ENCODE peak calls at places on chromosomes 13 and 19, in seven cellular contexts. One of them, this sample, is unnamed.

GRCh38 chr19:24052811-24053210 is 34.2 kb upstream of the ZNF254 start:
- DNase-seq in neural crest cell: no peak
- DNase-seq in activated CD4-positive, alpha-beta T cell treated with anti-CD3 and anti-CD28 coated beads, Interleukin-2, amount 50 U/mL, for 1 hour: no peak
- DNase-seq in fibroblast of lung: peak
- DNase-seq in stimulated activated CD8-positive, alpha-beta memory T cell treated with anti-CD3 and anti-CD28 coated beads, Interleukin-7, amount 100 ng/mL, for 1 hour: no peak
- DNase-seq in naive B cell: no peak
- DNase-seq in stimulated activated CD4-positive, alpha-beta T cell treated with anti-CD3 and anti-CD28 coated beads, TNF-alpha, amount 100 ng/mL, for 4 hours: no peak
- DNase-seq in this sample: no peak

GRCh38 chr19:39179754-39180153 is 17.0 kb upstream of the NCCRP1 start:
- DNase-seq in neural crest cell: no peak
- DNase-seq in activated CD4-positive, alpha-beta T cell treated with anti-CD3 and anti-CD28 coated beads, Interleukin-2, amount 50 U/mL, for 1 hour: no peak
- DNase-seq in fibroblast of lung: no peak
- DNase-seq in stimulated activated CD8-positive, alpha-beta memory T cell treated with anti-CD3 and anti-CD28 coated beads, Interleukin-7, amount 100 ng/mL, for 1 hour: no peak
- DNase-seq in naive B cell: no peak
- DNase-seq in stimulated activated CD4-positive, alpha-beta T cell treated with anti-CD3 and anti-CD28 coated beads, TNF-alpha, amount 100 ng/mL, for 4 hours: no peak
- DNase-seq in this sample: no peak

GRCh38 chr19:28977826-28978225 is 235.1 kb downstream of the UQCRFS1 start:
- DNase-seq in neural crest cell: no peak
- DNase-seq in activated CD4-positive, alpha-beta T cell treated with anti-CD3 and anti-CD28 coated beads, Interleukin-2, amount 50 U/mL, for 1 hour: no peak
- DNase-seq in fibroblast of lung: no peak
- DNase-seq in stimulated activated CD8-positive, alpha-beta memory T cell treated with anti-CD3 and anti-CD28 coated beads, Interleukin-7, amount 100 ng/mL, for 1 hour: no peak
- DNase-seq in naive B cell: no peak
- DNase-seq in stimulated activated CD4-positive, alpha-beta T cell treated with anti-CD3 and anti-CD28 coated beads, TNF-alpha, amount 100 ng/mL, for 4 hours: no peak
- DNase-seq in this sample: no peak

GRCh38 chr19:7533281-7533819 is 2.2 kb upstream of the PNPLA6 start:
- DNase-seq in neural crest cell: no peak
- DNase-seq in activated CD4-positive, alpha-beta T cell treated with anti-CD3 and anti-CD28 coated beads, Interleukin-2, amount 50 U/mL, for 1 hour: no peak
- DNase-seq in fibroblast of lung: peak
- DNase-seq in stimulated activated CD8-positive, alpha-beta memory T cell treated with anti-CD3 and anti-CD28 coated beads, Interleukin-7, amount 100 ng/mL, for 1 hour: no peak
- DNase-seq in naive B cell: no peak
- DNase-seq in stimulated activated CD4-positive, alpha-beta T cell treated with anti-CD3 and anti-CD28 coated beads, TNF-alpha, amount 100 ng/mL, for 4 hours: no peak
- DNase-seq in this sample: no peak

GRCh38 chr19:35288843-35289355 is 3.1 kb upstream of the MAG start:
- DNase-seq in neural crest cell: no peak
- DNase-seq in activated CD4-positive, alpha-beta T cell treated with anti-CD3 and anti-CD28 coated beads, Interleukin-2, amount 50 U/mL, for 1 hour: no peak
- DNase-seq in fibroblast of lung: no peak
- DNase-seq in stimulated activated CD8-positive, alpha-beta memory T cell treated with anti-CD3 and anti-CD28 coated beads, Interleukin-7, amount 100 ng/mL, for 1 hour: no peak
- DNase-seq in naive B cell: no peak
- DNase-seq in stimulated activated CD4-positive, alpha-beta T cell treated with anti-CD3 and anti-CD28 coated beads, TNF-alpha, amount 100 ng/mL, for 4 hours: no peak
- DNase-seq in this sample: no peak

GRCh38 chr13:87123987-87124784 is 547.0 kb upstream of the SLITRK5 start:
- DNase-seq in neural crest cell: no peak
- DNase-seq in activated CD4-positive, alpha-beta T cell treated with anti-CD3 and anti-CD28 coated beads, Interleukin-2, amount 50 U/mL, for 1 hour: no peak
- DNase-seq in fibroblast of lung: peak
- DNase-seq in stimulated activated CD8-positive, alpha-beta memory T cell treated with anti-CD3 and anti-CD28 coated beads, Interleukin-7, amount 100 ng/mL, for 1 hour: no peak
- DNase-seq in naive B cell: no peak
- DNase-seq in stimulated activated CD4-positive, alpha-beta T cell treated with anti-CD3 and anti-CD28 coated beads, TNF-alpha, amount 100 ng/mL, for 4 hours: no peak
- DNase-seq in this sample: peak

GRCh38 chr19:18868380-18869230 is 27.4 kb downstream of the CERS1 start:
- DNase-seq in neural crest cell: no peak
- DNase-seq in activated CD4-positive, alpha-beta T cell treated with anti-CD3 and anti-CD28 coated beads, Interleukin-2, amount 50 U/mL, for 1 hour: no peak
- DNase-seq in fibroblast of lung: peak
- DNase-seq in stimulated activated CD8-positive, alpha-beta memory T cell treated with anti-CD3 and anti-CD28 coated beads, Interleukin-7, amount 100 ng/mL, for 1 hour: no peak
- DNase-seq in naive B cell: no peak
- DNase-seq in stimulated activated CD4-positive, alpha-beta T cell treated with anti-CD3 and anti-CD28 coated beads, TNF-alpha, amount 100 ng/mL, for 4 hours: no peak
- DNase-seq in this sample: no peak

GRCh38 chr13:76954568-76954967 is 6.3 kb downstream of the ACOD1 start:
- DNase-seq in neural crest cell: no peak
- DNase-seq in activated CD4-positive, alpha-beta T cell treated with anti-CD3 and anti-CD28 coated beads, Interleukin-2, amount 50 U/mL, for 1 hour: no peak
- DNase-seq in fibroblast of lung: no peak
- DNase-seq in stimulated activated CD8-positive, alpha-beta memory T cell treated with anti-CD3 and anti-CD28 coated beads, Interleukin-7, amount 100 ng/mL, for 1 hour: no peak
- DNase-seq in naive B cell: no peak
- DNase-seq in stimulated activated CD4-positive, alpha-beta T cell treated with anti-CD3 and anti-CD28 coated beads, TNF-alpha, amount 100 ng/mL, for 4 hours: no peak
- DNase-seq in this sample: no peak

GRCh38 chr19:51439021-51439465 is 19.2 kb downstream of the SIGLEC8 start:
- DNase-seq in neural crest cell: no peak
- DNase-seq in activated CD4-positive, alpha-beta T cell treated with anti-CD3 and anti-CD28 coated beads, Interleukin-2, amount 50 U/mL, for 1 hour: peak
- DNase-seq in fibroblast of lung: peak
- DNase-seq in stimulated activated CD8-positive, alpha-beta memory T cell treated with anti-CD3 and anti-CD28 coated beads, Interleukin-7, amount 100 ng/mL, for 1 hour: no peak
- DNase-seq in naive B cell: peak
- DNase-seq in stimulated activated CD4-positive, alpha-beta T cell treated with anti-CD3 and anti-CD28 coated beads, TNF-alpha, amount 100 ng/mL, for 4 hours: no peak
- DNase-seq in this sample: no peak

GRCh38 chr13:28493740-28494536 is 990 bp downstream of the FLT1 start:
- DNase-seq in neural crest cell: no peak
- DNase-seq in activated CD4-positive, alpha-beta T cell treated with anti-CD3 and anti-CD28 coated beads, Interleukin-2, amount 50 U/mL, for 1 hour: no peak
- DNase-seq in fibroblast of lung: no peak
- DNase-seq in stimulated activated CD8-positive, alpha-beta memory T cell treated with anti-CD3 and anti-CD28 coated beads, Interleukin-7, amount 100 ng/mL, for 1 hour: no peak
- DNase-seq in naive B cell: peak
- DNase-seq in stimulated activated CD4-positive, alpha-beta T cell treated with anti-CD3 and anti-CD28 coated beads, TNF-alpha, amount 100 ng/mL, for 4 hours: no peak
- DNase-seq in this sample: no peak

GRCh38 chr19:56341948-56342347 is 27.3 kb upstream of the ZSCAN5A start:
- DNase-seq in neural crest cell: no peak
- DNase-seq in activated CD4-positive, alpha-beta T cell treated with anti-CD3 and anti-CD28 coated beads, Interleukin-2, amount 50 U/mL, for 1 hour: no peak
- DNase-seq in fibroblast of lung: no peak
- DNase-seq in stimulated activated CD8-positive, alpha-beta memory T cell treated with anti-CD3 and anti-CD28 coated beads, Interleukin-7, amount 100 ng/mL, for 1 hour: no peak
- DNase-seq in naive B cell: no peak
- DNase-seq in stimulated activated CD4-positive, alpha-beta T cell treated with anti-CD3 and anti-CD28 coated beads, TNF-alpha, amount 100 ng/mL, for 4 hours: no peak
- DNase-seq in this sample: no peak

GRCh38 chr13:46403851-46404731 is 17.0 kb upstream of the RUBCNL start:
- DNase-seq in neural crest cell: no peak
- DNase-seq in activated CD4-positive, alpha-beta T cell treated with anti-CD3 and anti-CD28 coated beads, Interleukin-2, amount 50 U/mL, for 1 hour: no peak
- DNase-seq in fibroblast of lung: no peak
- DNase-seq in stimulated activated CD8-positive, alpha-beta memory T cell treated with anti-CD3 and anti-CD28 coated beads, Interleukin-7, amount 100 ng/mL, for 1 hour: no peak
- DNase-seq in naive B cell: no peak
- DNase-seq in stimulated activated CD4-positive, alpha-beta T cell treated with anti-CD3 and anti-CD28 coated beads, TNF-alpha, amount 100 ng/mL, for 4 hours: no peak
- DNase-seq in this sample: no peak

GRCh38 chr13:113955691-113956090 is 18.2 kb downstream of the C13orf46 start:
- DNase-seq in neural crest cell: no peak
- DNase-seq in activated CD4-positive, alpha-beta T cell treated with anti-CD3 and anti-CD28 coated beads, Interleukin-2, amount 50 U/mL, for 1 hour: no peak
- DNase-seq in fibroblast of lung: no peak
- DNase-seq in stimulated activated CD8-positive, alpha-beta memory T cell treated with anti-CD3 and anti-CD28 coated beads, Interleukin-7, amount 100 ng/mL, for 1 hour: no peak
- DNase-seq in naive B cell: no peak
- DNase-seq in stimulated activated CD4-positive, alpha-beta T cell treated with anti-CD3 and anti-CD28 coated beads, TNF-alpha, amount 100 ng/mL, for 4 hours: no peak
- DNase-seq in this sample: no peak

GRCh38 chr13:19150226-19150625 is 31.4 kb downstream of the TUBA3C start:
- DNase-seq in neural crest cell: no peak
- DNase-seq in activated CD4-positive, alpha-beta T cell treated with anti-CD3 and anti-CD28 coated beads, Interleukin-2, amount 50 U/mL, for 1 hour: no peak
- DNase-seq in fibroblast of lung: no peak
- DNase-seq in stimulated activated CD8-positive, alpha-beta memory T cell treated with anti-CD3 and anti-CD28 coated beads, Interleukin-7, amount 100 ng/mL, for 1 hour: no peak
- DNase-seq in naive B cell: no peak
- DNase-seq in stimulated activated CD4-positive, alpha-beta T cell treated with anti-CD3 and anti-CD28 coated beads, TNF-alpha, amount 100 ng/mL, for 4 hours: no peak
- DNase-seq in this sample: no peak

GRCh38 chr19:55085923-55086715 is 10.4 kb downstream of the EPS8L1 start:
- DNase-seq in neural crest cell: no peak
- DNase-seq in activated CD4-positive, alpha-beta T cell treated with anti-CD3 and anti-CD28 coated beads, Interleukin-2, amount 50 U/mL, for 1 hour: no peak
- DNase-seq in fibroblast of lung: no peak
- DNase-seq in stimulated activated CD8-positive, alpha-beta memory T cell treated with anti-CD3 and anti-CD28 coated beads, Interleukin-7, amount 100 ng/mL, for 1 hour: no peak
- DNase-seq in naive B cell: no peak
- DNase-seq in stimulated activated CD4-positive, alpha-beta T cell treated with anti-CD3 and anti-CD28 coated beads, TNF-alpha, amount 100 ng/mL, for 4 hours: no peak
- DNase-seq in this sample: no peak

GRCh38 chr13:97853550-97853949 is 99.9 kb upstream of the IPO5 start:
- DNase-seq in neural crest cell: no peak
- DNase-seq in activated CD4-positive, alpha-beta T cell treated with anti-CD3 and anti-CD28 coated beads, Interleukin-2, amount 50 U/mL, for 1 hour: no peak
- DNase-seq in fibroblast of lung: peak
- DNase-seq in stimulated activated CD8-positive, alpha-beta memory T cell treated with anti-CD3 and anti-CD28 coated beads, Interleukin-7, amount 100 ng/mL, for 1 hour: no peak
- DNase-seq in naive B cell: no peak
- DNase-seq in stimulated activated CD4-positive, alpha-beta T cell treated with anti-CD3 and anti-CD28 coated beads, TNF-alpha, amount 100 ng/mL, for 4 hours: no peak
- DNase-seq in this sample: no peak

GRCh38 chr13:72677431-72677830 is 50.0 kb downstream of the MZT1 start:
- DNase-seq in neural crest cell: no peak
- DNase-seq in activated CD4-positive, alpha-beta T cell treated with anti-CD3 and anti-CD28 coated beads, Interleukin-2, amount 50 U/mL, for 1 hour: no peak
- DNase-seq in fibroblast of lung: no peak
- DNase-seq in stimulated activated CD8-positive, alpha-beta memory T cell treated with anti-CD3 and anti-CD28 coated beads, Interleukin-7, amount 100 ng/mL, for 1 hour: no peak
- DNase-seq in naive B cell: no peak
- DNase-seq in stimulated activated CD4-positive, alpha-beta T cell treated with anti-CD3 and anti-CD28 coated beads, TNF-alpha, amount 100 ng/mL, for 4 hours: no peak
- DNase-seq in this sample: no peak

GRCh38 chr19:12777217-12778019 is 2.1 kb upstream of the HOOK2 start:
- DNase-seq in neural crest cell: peak
- DNase-seq in activated CD4-positive, alpha-beta T cell treated with anti-CD3 and anti-CD28 coated beads, Interleukin-2, amount 50 U/mL, for 1 hour: peak
- DNase-seq in fibroblast of lung: peak
- DNase-seq in stimulated activated CD8-positive, alpha-beta memory T cell treated with anti-CD3 and anti-CD28 coated beads, Interleukin-7, amount 100 ng/mL, for 1 hour: peak
- DNase-seq in naive B cell: peak
- DNase-seq in stimulated activated CD4-positive, alpha-beta T cell treated with anti-CD3 and anti-CD28 coated beads, TNF-alpha, amount 100 ng/mL, for 4 hours: peak
- DNase-seq in this sample: no peak

GRCh38 chr13:34246511-34246910 is 428.6 kb downstream of the RFC3 start:
- DNase-seq in neural crest cell: no peak
- DNase-seq in activated CD4-positive, alpha-beta T cell treated with anti-CD3 and anti-CD28 coated beads, Interleukin-2, amount 50 U/mL, for 1 hour: no peak
- DNase-seq in fibroblast of lung: peak
- DNase-seq in stimulated activated CD8-positive, alpha-beta memory T cell treated with anti-CD3 and anti-CD28 coated beads, Interleukin-7, amount 100 ng/mL, for 1 hour: no peak
- DNase-seq in naive B cell: no peak
- DNase-seq in stimulated activated CD4-positive, alpha-beta T cell treated with anti-CD3 and anti-CD28 coated beads, TNF-alpha, amount 100 ng/mL, for 4 hours: no peak
- DNase-seq in this sample: no peak

GRCh38 chr19:46631481-46631880 is 4.5 kb downstream of the GNG8 start:
- DNase-seq in neural crest cell: no peak
- DNase-seq in activated CD4-positive, alpha-beta T cell treated with anti-CD3 and anti-CD28 coated beads, Interleukin-2, amount 50 U/mL, for 1 hour: no peak
- DNase-seq in fibroblast of lung: no peak
- DNase-seq in stimulated activated CD8-positive, alpha-beta memory T cell treated with anti-CD3 and anti-CD28 coated beads, Interleukin-7, amount 100 ng/mL, for 1 hour: no peak
- DNase-seq in naive B cell: no peak
- DNase-seq in stimulated activated CD4-positive, alpha-beta T cell treated with anti-CD3 and anti-CD28 coated beads, TNF-alpha, amount 100 ng/mL, for 4 hours: no peak
- DNase-seq in this sample: no peak

This sample was measured in epithelial cell of prostate.